ENCODE peak calls at places on chromosomes 12 and 14, in ten cellular contexts. One of them, this sample, is unnamed.

GRCh38 chr12:87779858-87780498 is 249.2 kb downstream of the C12orf50 start:
- DNase-seq in activated CD4-positive, CD25-positive, alpha-beta regulatory T cell: no peak
- DNase-seq in GM20000: no peak
- DNase-seq in non-pigmented ciliary epithelial cell: no peak
- DNase-seq in CD4-positive, CD25-positive, alpha-beta regulatory T cell: no peak
- DNase-seq in AG08396: no peak
- DNase-seq in astrocyte of the spinal cord: no peak
- DNase-seq in activated T-cell treated with anti-CD3 and anti-CD28 coated beads, Interleukin-2, amount 50 U/mL, for 48 hours: no peak
- DNase-seq in NCI-H524 treated with DMSO at 0.1 percent for 48 hours: no peak
- DNase-seq in pancreas: no peak
- DNase-seq in this sample: no peak

GRCh38 chr14:38238332-38238731 is 17.6 kb downstream of the CLEC14A start:
- DNase-seq in activated CD4-positive, CD25-positive, alpha-beta regulatory T cell: no peak
- DNase-seq in GM20000: no peak
- DNase-seq in non-pigmented ciliary epithelial cell: no peak
- DNase-seq in CD4-positive, CD25-positive, alpha-beta regulatory T cell: no peak
- DNase-seq in AG08396: no peak
- DNase-seq in astrocyte of the spinal cord: peak
- DNase-seq in activated T-cell treated with anti-CD3 and anti-CD28 coated beads, Interleukin-2, amount 50 U/mL, for 48 hours: no peak
- DNase-seq in NCI-H524 treated with DMSO at 0.1 percent for 48 hours: no peak
- DNase-seq in pancreas: no peak
- DNase-seq in this sample: no peak

GRCh38 chr14:86570371-86570770 is 1040.4 kb downstream of the FLRT2 start:
- DNase-seq in activated CD4-positive, CD25-positive, alpha-beta regulatory T cell: no peak
- DNase-seq in GM20000: no peak
- DNase-seq in non-pigmented ciliary epithelial cell: no peak
- DNase-seq in CD4-positive, CD25-positive, alpha-beta regulatory T cell: no peak
- DNase-seq in AG08396: no peak
- DNase-seq in astrocyte of the spinal cord: no peak
- DNase-seq in activated T-cell treated with anti-CD3 and anti-CD28 coated beads, Interleukin-2, amount 50 U/mL, for 48 hours: no peak
- DNase-seq in NCI-H524 treated with DMSO at 0.1 percent for 48 hours: no peak
- DNase-seq in pancreas: no peak
- DNase-seq in this sample: no peak

GRCh38 chr12:91555981-91556380 is 373.4 kb upstream of the DCN start:
- DNase-seq in activated CD4-positive, CD25-positive, alpha-beta regulatory T cell: no peak
- DNase-seq in GM20000: no peak
- DNase-seq in non-pigmented ciliary epithelial cell: no peak
- DNase-seq in CD4-positive, CD25-positive, alpha-beta regulatory T cell: no peak
- DNase-seq in AG08396: no peak
- DNase-seq in astrocyte of the spinal cord: no peak
- DNase-seq in activated T-cell treated with anti-CD3 and anti-CD28 coated beads, Interleukin-2, amount 50 U/mL, for 48 hours: no peak
- DNase-seq in NCI-H524 treated with DMSO at 0.1 percent for 48 hours: no peak
- DNase-seq in pancreas: no peak
- DNase-seq in this sample: no peak

GRCh38 chr12:57219993-57220728 is 3.6 kb downstream of the NXPH4 start:
- DNase-seq in activated CD4-positive, CD25-positive, alpha-beta regulatory T cell: no peak
- DNase-seq in GM20000: no peak
- DNase-seq in non-pigmented ciliary epithelial cell: no peak
- DNase-seq in CD4-positive, CD25-positive, alpha-beta regulatory T cell: no peak
- DNase-seq in AG08396: no peak
- DNase-seq in astrocyte of the spinal cord: no peak
- DNase-seq in activated T-cell treated with anti-CD3 and anti-CD28 coated beads, Interleukin-2, amount 50 U/mL, for 48 hours: no peak
- DNase-seq in NCI-H524 treated with DMSO at 0.1 percent for 48 hours: no peak
- DNase-seq in pancreas: no peak
- DNase-seq in this sample: no peak

GRCh38 chr12:116408489-116409217 is 131.2 kb upstream of the MED13L start:
- DNase-seq in activated CD4-positive, CD25-positive, alpha-beta regulatory T cell: no peak
- DNase-seq in GM20000: no peak
- DNase-seq in non-pigmented ciliary epithelial cell: no peak
- DNase-seq in CD4-positive, CD25-positive, alpha-beta regulatory T cell: no peak
- DNase-seq in AG08396: no peak
- DNase-seq in astrocyte of the spinal cord: no peak
- DNase-seq in activated T-cell treated with anti-CD3 and anti-CD28 coated beads, Interleukin-2, amount 50 U/mL, for 48 hours: no peak
- DNase-seq in NCI-H524 treated with DMSO at 0.1 percent for 48 hours: no peak
- DNase-seq in pancreas: no peak
- DNase-seq in this sample: no peak

GRCh38 chr14:22549981-22550670 is 38.9 kb downstream of the DAD1 start:
- DNase-seq in activated CD4-positive, CD25-positive, alpha-beta regulatory T cell: peak
- DNase-seq in GM20000: peak
- DNase-seq in non-pigmented ciliary epithelial cell: no peak
- DNase-seq in CD4-positive, CD25-positive, alpha-beta regulatory T cell: peak
- DNase-seq in AG08396: no peak
- DNase-seq in astrocyte of the spinal cord: peak
- DNase-seq in activated T-cell treated with anti-CD3 and anti-CD28 coated beads, Interleukin-2, amount 50 U/mL, for 48 hours: peak
- DNase-seq in NCI-H524 treated with DMSO at 0.1 percent for 48 hours: no peak
- DNase-seq in pancreas: no peak
- DNase-seq in this sample: no peak

GRCh38 chr12:45779936-45780335 is 50.4 kb downstream of the ARID2 start:
- DNase-seq in activated CD4-positive, CD25-positive, alpha-beta regulatory T cell: no peak
- DNase-seq in GM20000: no peak
- DNase-seq in non-pigmented ciliary epithelial cell: no peak
- DNase-seq in CD4-positive, CD25-positive, alpha-beta regulatory T cell: no peak
- DNase-seq in AG08396: no peak
- DNase-seq in astrocyte of the spinal cord: no peak
- DNase-seq in activated T-cell treated with anti-CD3 and anti-CD28 coated beads, Interleukin-2, amount 50 U/mL, for 48 hours: no peak
- DNase-seq in NCI-H524 treated with DMSO at 0.1 percent for 48 hours: no peak
- DNase-seq in pancreas: no peak
- DNase-seq in this sample: no peak

GRCh38 chr12:109888179-109889020 is 8.1 kb upstream of the GLTP start:
- DNase-seq in activated CD4-positive, CD25-positive, alpha-beta regulatory T cell: no peak
- DNase-seq in GM20000: no peak
- DNase-seq in non-pigmented ciliary epithelial cell: peak
- DNase-seq in CD4-positive, CD25-positive, alpha-beta regulatory T cell: peak
- DNase-seq in AG08396: peak
- DNase-seq in astrocyte of the spinal cord: peak
- DNase-seq in activated T-cell treated with anti-CD3 and anti-CD28 coated beads, Interleukin-2, amount 50 U/mL, for 48 hours: peak
- DNase-seq in NCI-H524 treated with DMSO at 0.1 percent for 48 hours: no peak
- DNase-seq in pancreas: no peak
- DNase-seq in this sample: peak

GRCh38 chr12:125704803-125705202 is 639.6 kb downstream of the AACS start:
- DNase-seq in activated CD4-positive, CD25-positive, alpha-beta regulatory T cell: no peak
- DNase-seq in GM20000: no peak
- DNase-seq in non-pigmented ciliary epithelial cell: no peak
- DNase-seq in CD4-positive, CD25-positive, alpha-beta regulatory T cell: no peak
- DNase-seq in AG08396: no peak
- DNase-seq in astrocyte of the spinal cord: no peak
- DNase-seq in activated T-cell treated with anti-CD3 and anti-CD28 coated beads, Interleukin-2, amount 50 U/mL, for 48 hours: no peak
- DNase-seq in NCI-H524 treated with DMSO at 0.1 percent for 48 hours: no peak
- DNase-seq in pancreas: no peak
- DNase-seq in this sample: no peak

GRCh38 chr14:99910337-99911268 is 117.4 kb downstream of the EML1 start:
- DNase-seq in activated CD4-positive, CD25-positive, alpha-beta regulatory T cell: no peak
- DNase-seq in GM20000: no peak
- DNase-seq in non-pigmented ciliary epithelial cell: peak
- DNase-seq in CD4-positive, CD25-positive, alpha-beta regulatory T cell: no peak
- DNase-seq in AG08396: peak
- DNase-seq in astrocyte of the spinal cord: peak
- DNase-seq in activated T-cell treated with anti-CD3 and anti-CD28 coated beads, Interleukin-2, amount 50 U/mL, for 48 hours: no peak
- DNase-seq in NCI-H524 treated with DMSO at 0.1 percent for 48 hours: peak
- DNase-seq in pancreas: no peak
- DNase-seq in this sample: peak

GRCh38 chr12:69468237-69469026 is 1.8 kb upstream of the FRS2 start:
- DNase-seq in activated CD4-positive, CD25-positive, alpha-beta regulatory T cell: no peak
- DNase-seq in GM20000: no peak
- DNase-seq in non-pigmented ciliary epithelial cell: no peak
- DNase-seq in CD4-positive, CD25-positive, alpha-beta regulatory T cell: no peak
- DNase-seq in AG08396: no peak
- DNase-seq in astrocyte of the spinal cord: no peak
- DNase-seq in activated T-cell treated with anti-CD3 and anti-CD28 coated beads, Interleukin-2, amount 50 U/mL, for 48 hours: peak
- DNase-seq in NCI-H524 treated with DMSO at 0.1 percent for 48 hours: no peak
- DNase-seq in pancreas: no peak
- DNase-seq in this sample: no peak

GRCh38 chr12:24769682-24770081 is 179.2 kb downstream of the BCAT1 start:
- DNase-seq in activated CD4-positive, CD25-positive, alpha-beta regulatory T cell: no peak
- DNase-seq in GM20000: no peak
- DNase-seq in non-pigmented ciliary epithelial cell: no peak
- DNase-seq in CD4-positive, CD25-positive, alpha-beta regulatory T cell: no peak
- DNase-seq in AG08396: no peak
- DNase-seq in astrocyte of the spinal cord: no peak
- DNase-seq in activated T-cell treated with anti-CD3 and anti-CD28 coated beads, Interleukin-2, amount 50 U/mL, for 48 hours: no peak
- DNase-seq in NCI-H524 treated with DMSO at 0.1 percent for 48 hours: no peak
- DNase-seq in pancreas: no peak
- DNase-seq in this sample: no peak

GRCh38 chr14:74563621-74564159 is 48.3 kb downstream of the LTBP2 start:
- DNase-seq in activated CD4-positive, CD25-positive, alpha-beta regulatory T cell: no peak
- DNase-seq in GM20000: no peak
- DNase-seq in non-pigmented ciliary epithelial cell: no peak
- DNase-seq in CD4-positive, CD25-positive, alpha-beta regulatory T cell: no peak
- DNase-seq in AG08396: no peak
- DNase-seq in astrocyte of the spinal cord: no peak
- DNase-seq in activated T-cell treated with anti-CD3 and anti-CD28 coated beads, Interleukin-2, amount 50 U/mL, for 48 hours: no peak
- DNase-seq in NCI-H524 treated with DMSO at 0.1 percent for 48 hours: peak
- DNase-seq in pancreas: no peak
- DNase-seq in this sample: no peak

GRCh38 chr14:63840981-63841380 is 11.8 kb upstream of the SYNE2 start:
- DNase-seq in activated CD4-positive, CD25-positive, alpha-beta regulatory T cell: peak
- DNase-seq in GM20000: no peak
- DNase-seq in non-pigmented ciliary epithelial cell: no peak
- DNase-seq in CD4-positive, CD25-positive, alpha-beta regulatory T cell: peak
- DNase-seq in AG08396: no peak
- DNase-seq in astrocyte of the spinal cord: no peak
- DNase-seq in activated T-cell treated with anti-CD3 and anti-CD28 coated beads, Interleukin-2, amount 50 U/mL, for 48 hours: peak
- DNase-seq in NCI-H524 treated with DMSO at 0.1 percent for 48 hours: no peak
- DNase-seq in pancreas: no peak
- DNase-seq in this sample: no peak

GRCh38 chr12:92735131-92735721 is 32.4 kb downstream of the PLEKHG7 start:
- DNase-seq in activated CD4-positive, CD25-positive, alpha-beta regulatory T cell: no peak
- DNase-seq in GM20000: no peak
- DNase-seq in non-pigmented ciliary epithelial cell: peak
- DNase-seq in CD4-positive, CD25-positive, alpha-beta regulatory T cell: no peak
- DNase-seq in AG08396: peak
- DNase-seq in astrocyte of the spinal cord: peak
- DNase-seq in activated T-cell treated with anti-CD3 and anti-CD28 coated beads, Interleukin-2, amount 50 U/mL, for 48 hours: no peak
- DNase-seq in NCI-H524 treated with DMSO at 0.1 percent for 48 hours: no peak
- DNase-seq in pancreas: no peak
- DNase-seq in this sample: peak

GRCh38 chr14:41810362-41810761 is 203.7 kb downstream of the LRFN5 start:
- DNase-seq in activated CD4-positive, CD25-positive, alpha-beta regulatory T cell: no peak
- DNase-seq in GM20000: no peak
- DNase-seq in non-pigmented ciliary epithelial cell: no peak
- DNase-seq in CD4-positive, CD25-positive, alpha-beta regulatory T cell: no peak
- DNase-seq in AG08396: no peak
- DNase-seq in astrocyte of the spinal cord: no peak
- DNase-seq in activated T-cell treated with anti-CD3 and anti-CD28 coated beads, Interleukin-2, amount 50 U/mL, for 48 hours: no peak
- DNase-seq in NCI-H524 treated with DMSO at 0.1 percent for 48 hours: no peak
- DNase-seq in pancreas: no peak
- DNase-seq in this sample: no peak

GRCh38 chr12:111453071-111453989 is 47.6 kb downstream of the SH2B3 start:
- DNase-seq in activated CD4-positive, CD25-positive, alpha-beta regulatory T cell: no peak
- DNase-seq in GM20000: no peak
- DNase-seq in non-pigmented ciliary epithelial cell: no peak
- DNase-seq in CD4-positive, CD25-positive, alpha-beta regulatory T cell: no peak
- DNase-seq in AG08396: no peak
- DNase-seq in astrocyte of the spinal cord: no peak
- DNase-seq in activated T-cell treated with anti-CD3 and anti-CD28 coated beads, Interleukin-2, amount 50 U/mL, for 48 hours: no peak
- DNase-seq in NCI-H524 treated with DMSO at 0.1 percent for 48 hours: no peak
- DNase-seq in pancreas: no peak
- DNase-seq in this sample: no peak

GRCh38 chr12:12408265-12408690 is 51.4 kb downstream of the BORCS5 start:
- DNase-seq in activated CD4-positive, CD25-positive, alpha-beta regulatory T cell: no peak
- DNase-seq in GM20000: peak
- DNase-seq in non-pigmented ciliary epithelial cell: no peak
- DNase-seq in CD4-positive, CD25-positive, alpha-beta regulatory T cell: peak
- DNase-seq in AG08396: no peak
- DNase-seq in astrocyte of the spinal cord: no peak
- DNase-seq in activated T-cell treated with anti-CD3 and anti-CD28 coated beads, Interleukin-2, amount 50 U/mL, for 48 hours: no peak
- DNase-seq in NCI-H524 treated with DMSO at 0.1 percent for 48 hours: no peak
- DNase-seq in pancreas: no peak
- DNase-seq in this sample: no peak

GRCh38 chr14:72788255-72788654 is 105.6 kb downstream of the DPF3 start:
- DNase-seq in activated CD4-positive, CD25-positive, alpha-beta regulatory T cell: no peak
- DNase-seq in GM20000: no peak
- DNase-seq in non-pigmented ciliary epithelial cell: no peak
- DNase-seq in CD4-positive, CD25-positive, alpha-beta regulatory T cell: no peak
- DNase-seq in AG08396: no peak
- DNase-seq in astrocyte of the spinal cord: no peak
- DNase-seq in activated T-cell treated with anti-CD3 and anti-CD28 coated beads, Interleukin-2, amount 50 U/mL, for 48 hours: no peak
- DNase-seq in NCI-H524 treated with DMSO at 0.1 percent for 48 hours: no peak
- DNase-seq in pancreas: no peak
- DNase-seq in this sample: no peak

This sample was measured in HS-5.